ENCODE peak calls at places on chromosomes 13 and 19, in five cellular contexts. S is cardiac fibroblast, L is ovary, F is thoracic aorta, I is ascending aorta. C is an unnamed sample.

GRCh38 chr13:101415358-101416174 is 742 bp downstream of the NALCN start:
- DNase-seq in I (no peak), F (no peak), S (no peak), L (no peak), C (no peak)

GRCh38 chr13:90605690-90606089 is 741.8 kb upstream of the MIR17HG start:
- DNase-seq in S (no peak), L (no peak), F (no peak), I (no peak), C (no peak)

GRCh38 chr19:4707322-4707721 is 16.3 kb downstream of the DPP9 start:
- DNase-seq in L (no peak), S (no peak), F (no peak), I (no peak), C (no peak)

GRCh38 chr19:50512999-50513745 is 541 bp downstream of the ASPDH start:
- DNase-seq in I (no peak), S (no peak), F (no peak), L (no peak), C (no peak)

GRCh38 chr13:114128624-114129522 is 3.5 kb downstream of the RASA3 start:
- DNase-seq in I (peak), S (peak), F (peak), L (no peak), C (peak)

GRCh38 chr13:101783554-101783953 is 331.1 kb downstream of the ITGBL1 start:
- DNase-seq in I (no peak), F (no peak), S (no peak), L (no peak), C (no peak)

GRCh38 chr13:101289764-101290163 is 126.5 kb downstream of the NALCN start:
- DNase-seq in L (no peak), S (peak), I (no peak), F (no peak), C (peak)

GRCh38 chr13:33263976-33264619 is 21.5 kb downstream of the STARD13 start:
- DNase-seq in L (no peak), S (no peak), F (no peak), I (no peak), C (no peak)

GRCh38 chr19:11019824-11020223 is 59.0 kb downstream of the SMARCA4 start:
- DNase-seq in I (no peak), S (peak), L (no peak), F (no peak), C (no peak)

GRCh38 chr13:79749985-79750551 is 269.1 kb downstream of the NDFIP2 start:
- DNase-seq in L (peak), S (peak), F (no peak), I (peak), C (peak)

GRCh38 chr13:26628706-26629105 is 71.2 kb downstream of the WASF3 start:
- DNase-seq in L (no peak), F (no peak), I (no peak), S (peak), C (peak)

GRCh38 chr19:16112778-16113177 is 1.1 kb downstream of the RAB8A start:
- DNase-seq in F (no peak), L (no peak), S (no peak), I (no peak), C (no peak)

GRCh38 chr13:43529796-43530195 is 257.0 kb downstream of the ENOX1 start:
- DNase-seq in F (no peak), I (no peak), S (no peak), L (no peak), C (no peak)

GRCh38 chr19:51359294-51359693 is 6.9 kb downstream of the ETFB start:
- DNase-seq in S (peak), L (no peak), I (no peak), F (no peak), C (peak)

GRCh38 chr13:79973533-79973963 is 367.4 kb downstream of the SPRY2 start:
- DNase-seq in I (no peak), F (no peak), S (no peak), L (no peak), C (no peak)

GRCh38 chr19:38209671-38210457 is 14.2 kb downstream of the DPF1 start:
- DNase-seq in F (peak), S (peak), I (peak), L (peak), C (no peak)

GRCh38 chr19:37218592-37218935 is 550 bp downstream of the ZNF383 start:
- DNase-seq in S (peak), L (no peak), I (no peak), F (no peak), C (peak)

GRCh38 chr19:1130801-1131717 is 27.3 kb downstream of the GPX4 start:
- DNase-seq in I (no peak), F (no peak), L (no peak), S (no peak), C (no peak)

GRCh38 chr13:113401452-113402415 is 37.8 kb upstream of the GRTP1 start:
- DNase-seq in I (peak), F (no peak), L (peak), S (no peak), C (no peak)

GRCh38 chr13:29801102-29801501 is 49.3 kb downstream of the UBL3 start:
- DNase-seq in F (no peak), S (no peak), L (no peak), I (no peak), C (no peak)

GRCh38 chr19:912181-913079 is 589 bp downstream of the R3HDM4 start:
- DNase-seq in L (peak), I (no peak), F (no peak), S (no peak), C (no peak)

GRCh38 chr13:85798999-85799646 is at the start of gene SLITRK6:
- DNase-seq in S (peak), F (no peak), L (no peak), I (no peak), C (peak)

DNA sequence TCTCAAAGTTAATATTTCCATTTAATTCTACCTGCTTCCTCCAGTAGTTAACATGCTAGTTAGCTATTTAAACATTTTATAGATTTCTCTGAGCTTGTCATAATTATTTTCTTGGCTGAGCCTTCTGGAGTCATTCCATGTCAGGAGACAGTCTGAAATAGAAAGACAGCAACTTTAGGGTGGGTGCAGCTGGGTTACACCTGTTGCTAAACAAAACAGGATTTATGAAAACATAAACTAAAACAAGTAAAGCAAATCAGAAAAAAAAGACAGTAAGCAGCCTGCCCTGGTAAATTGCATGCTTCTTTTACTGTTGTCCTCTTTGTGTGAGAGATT is 330.0 kb downstream of the DLEU7 start:
- DNase-seq in I (no peak), L (no peak), S (no peak), F (no peak), C (no peak)
- TF ChIP-seq CTCF in I (no peak), L (no peak), S (no peak), F (no peak), C (no peak)

GRCh38 chr19:55174425-55175116 is 5.5 kb downstream of the SYT5 start:
- DNase-seq in L (no peak), I (no peak), S (no peak), F (no peak), C (no peak)
- H3K4me3 ChIP-seq in L (no peak), I (no peak), S (no peak), F (no peak), C (no peak)

GRCh38 chr19:17877696-17878095 is 6.0 kb downstream of the SLC5A5 start:
- DNase-seq in F (no peak), S (no peak), I (no peak), L (no peak), C (no peak)
- TF ChIP-seq CTCF in F (no peak), S (no peak), I (no peak), L (no peak), C (no peak)

DNA sequence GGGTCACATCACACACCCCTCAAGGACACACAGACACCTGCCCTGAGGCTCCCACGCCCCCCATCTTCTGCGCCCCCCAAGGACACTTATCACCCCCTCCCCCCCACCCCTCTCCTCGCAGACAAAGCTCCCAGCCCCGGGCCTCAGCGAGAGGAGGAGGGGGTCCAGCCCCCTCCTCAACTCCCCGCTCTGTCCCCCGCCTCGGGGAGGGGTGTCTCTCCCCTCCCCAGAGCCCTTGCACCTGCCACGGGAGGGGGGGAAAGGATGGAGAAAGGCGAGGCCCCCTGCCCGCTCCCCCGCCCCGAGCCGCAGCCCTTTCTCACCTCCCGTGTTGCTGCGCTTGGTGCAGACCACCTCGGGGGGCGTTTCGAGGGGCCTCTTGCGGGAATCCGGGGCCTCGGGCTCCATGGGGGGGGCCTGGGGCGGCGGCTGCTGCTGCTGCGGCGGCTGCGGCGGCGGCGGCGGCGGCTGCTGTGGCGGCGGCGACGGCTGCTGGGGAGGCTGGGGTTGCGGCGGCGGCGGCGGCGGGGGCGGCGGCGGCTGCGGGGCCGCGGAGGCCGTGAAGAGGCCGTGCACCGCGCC is 630 bp downstream of the NOVA2 start:
- DNase-seq in L (no peak), F (no peak), I (no peak), S (no peak), C (no peak)
- H3K4me3 ChIP-seq in L (no peak), F (peak), I (peak), S (peak), C (no peak)